ENCODE peak calls at places on chromosomes 1 and 21, in eight cellular contexts. One of them, this sample, is unnamed.

GRCh38 chr21:39079617-39080016 is 103.6 kb downstream of the PSMG1 start:
- DNase-seq in endothelial cell: no peak
- DNase-seq in IMR-90: peak
- DNase-seq in GM18507: no peak
- DNase-seq in astrocyte of the spinal cord: no peak
- DNase-seq in PC-9: no peak
- DNase-seq in NCI-H446 treated with DMSO at 0.1 percent for 48 hours: no peak
- DNase-seq in pancreas: no peak
- DNase-seq in this sample: no peak

GRCh38 chr1:232385221-232385620 is 244.7 kb downstream of the SIPA1L2 start:
- DNase-seq in IMR-90: peak
- DNase-seq in pancreas: no peak
- DNase-seq in PC-9: no peak
- DNase-seq in endothelial cell: no peak
- DNase-seq in astrocyte of the spinal cord: peak
- DNase-seq in GM18507: no peak
- DNase-seq in NCI-H446 treated with DMSO at 0.1 percent for 48 hours: no peak
- DNase-seq in this sample: no peak

GRCh38 chr1:62481681-62482080 is 44.8 kb downstream of the USP1 start:
- DNase-seq in pancreas: no peak
- DNase-seq in IMR-90: peak
- DNase-seq in PC-9: no peak
- DNase-seq in NCI-H446 treated with DMSO at 0.1 percent for 48 hours: no peak
- DNase-seq in astrocyte of the spinal cord: no peak
- DNase-seq in endothelial cell: no peak
- DNase-seq in GM18507: no peak
- DNase-seq in this sample: no peak

GRCh38 chr1:26164036-26164927 is 4.5 kb downstream of the C1orf232 start:
- DNase-seq in astrocyte of the spinal cord: no peak
- DNase-seq in GM18507: no peak
- DNase-seq in PC-9: no peak
- DNase-seq in endothelial cell: peak
- DNase-seq in pancreas: peak
- DNase-seq in IMR-90: no peak
- DNase-seq in NCI-H446 treated with DMSO at 0.1 percent for 48 hours: no peak
- DNase-seq in this sample: no peak

GRCh38 chr1:11678442-11678841 is 2.5 kb downstream of the MAD2L2 start:
- DNase-seq in endothelial cell: no peak
- DNase-seq in NCI-H446 treated with DMSO at 0.1 percent for 48 hours: no peak
- DNase-seq in IMR-90: no peak
- DNase-seq in pancreas: no peak
- DNase-seq in GM18507: no peak
- DNase-seq in astrocyte of the spinal cord: no peak
- DNase-seq in PC-9: no peak
- DNase-seq in this sample: no peak

GRCh38 chr1:26305667-26306289 is 658 bp downstream of the UBXN11 start:
- DNase-seq in pancreas: no peak
- DNase-seq in PC-9: no peak
- DNase-seq in IMR-90: no peak
- DNase-seq in GM18507: no peak
- DNase-seq in NCI-H446 treated with DMSO at 0.1 percent for 48 hours: no peak
- DNase-seq in endothelial cell: no peak
- DNase-seq in astrocyte of the spinal cord: no peak
- DNase-seq in this sample: no peak

GRCh38 chr1:84847253-84848247 is 45.5 kb downstream of the LPAR3 start:
- DNase-seq in pancreas: peak
- DNase-seq in astrocyte of the spinal cord: peak
- DNase-seq in endothelial cell: no peak
- DNase-seq in NCI-H446 treated with DMSO at 0.1 percent for 48 hours: peak
- DNase-seq in GM18507: no peak
- DNase-seq in PC-9: peak
- DNase-seq in IMR-90: peak
- DNase-seq in this sample: peak

GRCh38 chr1:205512059-205513045 is 7.9 kb downstream of the CDK18 start:
- DNase-seq in endothelial cell: no peak
- DNase-seq in astrocyte of the spinal cord: no peak
- DNase-seq in IMR-90: peak
- DNase-seq in pancreas: no peak
- DNase-seq in PC-9: no peak
- DNase-seq in GM18507: no peak
- DNase-seq in NCI-H446 treated with DMSO at 0.1 percent for 48 hours: no peak
- DNase-seq in this sample: no peak

GRCh38 chr1:87127131-87127530 is 201.5 kb upstream of the LMO4 start:
- DNase-seq in pancreas: no peak
- DNase-seq in astrocyte of the spinal cord: no peak
- DNase-seq in PC-9: no peak
- DNase-seq in GM18507: no peak
- DNase-seq in NCI-H446 treated with DMSO at 0.1 percent for 48 hours: no peak
- DNase-seq in IMR-90: no peak
- DNase-seq in endothelial cell: no peak
- DNase-seq in this sample: no peak

GRCh38 chr21:44093761-44094160 is 13.4 kb upstream of the PWP2 start:
- DNase-seq in GM18507: no peak
- DNase-seq in astrocyte of the spinal cord: no peak
- DNase-seq in PC-9: no peak
- DNase-seq in IMR-90: no peak
- DNase-seq in NCI-H446 treated with DMSO at 0.1 percent for 48 hours: no peak
- DNase-seq in endothelial cell: no peak
- DNase-seq in pancreas: no peak
- DNase-seq in this sample: no peak

GRCh38 chr1:96861836-96862235 is 140.3 kb downstream of the PTBP2 start:
- DNase-seq in GM18507: no peak
- DNase-seq in NCI-H446 treated with DMSO at 0.1 percent for 48 hours: no peak
- DNase-seq in endothelial cell: no peak
- DNase-seq in astrocyte of the spinal cord: no peak
- DNase-seq in pancreas: no peak
- DNase-seq in PC-9: no peak
- DNase-seq in IMR-90: no peak
- DNase-seq in this sample: no peak

GRCh38 chr1:35443768-35444518 is 113.3 kb downstream of the KIAA0319L start:
- DNase-seq in IMR-90: peak
- DNase-seq in endothelial cell: no peak
- DNase-seq in astrocyte of the spinal cord: no peak
- DNase-seq in NCI-H446 treated with DMSO at 0.1 percent for 48 hours: no peak
- DNase-seq in GM18507: no peak
- DNase-seq in PC-9: no peak
- DNase-seq in pancreas: no peak
- DNase-seq in this sample: peak

GRCh38 chr1:91455334-91455733 is 45.3 kb upstream of the CDC7 start:
- DNase-seq in pancreas: no peak
- DNase-seq in NCI-H446 treated with DMSO at 0.1 percent for 48 hours: no peak
- DNase-seq in IMR-90: no peak
- DNase-seq in astrocyte of the spinal cord: no peak
- DNase-seq in endothelial cell: no peak
- DNase-seq in GM18507: no peak
- DNase-seq in PC-9: no peak
- DNase-seq in this sample: no peak

GRCh38 chr21:34282223-34282622 is 81.6 kb upstream of the KCNE2 start:
- DNase-seq in astrocyte of the spinal cord: no peak
- DNase-seq in NCI-H446 treated with DMSO at 0.1 percent for 48 hours: no peak
- DNase-seq in endothelial cell: no peak
- DNase-seq in GM18507: no peak
- DNase-seq in PC-9: no peak
- DNase-seq in pancreas: no peak
- DNase-seq in IMR-90: peak
- DNase-seq in this sample: no peak

GRCh38 chr1:216600730-216601426 is 122.4 kb downstream of the ESRRG start:
- DNase-seq in GM18507: no peak
- DNase-seq in PC-9: peak
- DNase-seq in pancreas: peak
- DNase-seq in IMR-90: peak
- DNase-seq in endothelial cell: peak
- DNase-seq in NCI-H446 treated with DMSO at 0.1 percent for 48 hours: no peak
- DNase-seq in astrocyte of the spinal cord: peak
- DNase-seq in this sample: peak

GRCh38 chr1:240455228-240455821 is 156.6 kb downstream of the GREM2 start:
- DNase-seq in pancreas: no peak
- DNase-seq in PC-9: no peak
- DNase-seq in NCI-H446 treated with DMSO at 0.1 percent for 48 hours: no peak
- DNase-seq in endothelial cell: peak
- DNase-seq in IMR-90: peak
- DNase-seq in GM18507: no peak
- DNase-seq in astrocyte of the spinal cord: no peak
- DNase-seq in this sample: peak

GRCh38 chr1:175742790-175743459 is 470 bp downstream of the TNR start:
- DNase-seq in NCI-H446 treated with DMSO at 0.1 percent for 48 hours: no peak
- DNase-seq in PC-9: no peak
- DNase-seq in GM18507: no peak
- DNase-seq in endothelial cell: peak
- DNase-seq in IMR-90: peak
- DNase-seq in pancreas: no peak
- DNase-seq in astrocyte of the spinal cord: peak
- DNase-seq in this sample: peak

GRCh38 chr1:172781513-172782140 is 122.7 kb downstream of the FASLG start:
- DNase-seq in PC-9: no peak
- DNase-seq in GM18507: no peak
- DNase-seq in pancreas: no peak
- DNase-seq in astrocyte of the spinal cord: peak
- DNase-seq in endothelial cell: no peak
- DNase-seq in NCI-H446 treated with DMSO at 0.1 percent for 48 hours: no peak
- DNase-seq in IMR-90: no peak
- DNase-seq in this sample: no peak

GRCh38 chr1:51484591-51484990 is 34.5 kb downstream of the EPS15 start:
- DNase-seq in endothelial cell: no peak
- DNase-seq in GM18507: no peak
- DNase-seq in pancreas: no peak
- DNase-seq in IMR-90: peak
- DNase-seq in astrocyte of the spinal cord: peak
- DNase-seq in PC-9: peak
- DNase-seq in NCI-H446 treated with DMSO at 0.1 percent for 48 hours: no peak
- DNase-seq in this sample: no peak

GRCh38 chr1:21232044-21232443 is 55.3 kb upstream of the EIF4G3 start:
- DNase-seq in NCI-H446 treated with DMSO at 0.1 percent for 48 hours: peak
- DNase-seq in astrocyte of the spinal cord: peak
- DNase-seq in GM18507: no peak
- DNase-seq in IMR-90: peak
- DNase-seq in endothelial cell: peak
- DNase-seq in pancreas: no peak
- DNase-seq in PC-9: no peak
- DNase-seq in this sample: peak

GRCh38 chr1:227190321-227190720 is 128.0 kb downstream of the CDC42BPA start:
- DNase-seq in NCI-H446 treated with DMSO at 0.1 percent for 48 hours: no peak
- DNase-seq in GM18507: no peak
- DNase-seq in endothelial cell: no peak
- DNase-seq in astrocyte of the spinal cord: no peak
- DNase-seq in IMR-90: peak
- DNase-seq in PC-9: no peak
- DNase-seq in pancreas: no peak
- DNase-seq in this sample: no peak

GRCh38 chr1:3457910-3458621 is 3.6 kb downstream of the ARHGEF16 start:
- DNase-seq in IMR-90: no peak
- DNase-seq in GM18507: no peak
- DNase-seq in pancreas: no peak
- DNase-seq in endothelial cell: no peak
- DNase-seq in NCI-H446 treated with DMSO at 0.1 percent for 48 hours: no peak
- DNase-seq in astrocyte of the spinal cord: no peak
- DNase-seq in PC-9: no peak
- DNase-seq in this sample: no peak

GRCh38 chr1:113943028-113943811 is 14.1 kb downstream of the HIPK1 start:
- DNase-seq in endothelial cell: no peak
- DNase-seq in NCI-H446 treated with DMSO at 0.1 percent for 48 hours: no peak
- DNase-seq in PC-9: no peak
- DNase-seq in pancreas: no peak
- DNase-seq in IMR-90: peak
- DNase-seq in GM18507: no peak
- DNase-seq in astrocyte of the spinal cord: no peak
- DNase-seq in this sample: no peak

GRCh38 chr1:163730366-163730765 is 408.6 kb downstream of the NUF2 start:
- DNase-seq in GM18507: no peak
- DNase-seq in NCI-H446 treated with DMSO at 0.1 percent for 48 hours: peak
- DNase-seq in pancreas: no peak
- DNase-seq in PC-9: no peak
- DNase-seq in endothelial cell: no peak
- DNase-seq in IMR-90: no peak
- DNase-seq in astrocyte of the spinal cord: peak
- DNase-seq in this sample: no peak

GRCh38 chr1:158028956-158029355 is 35.5 kb downstream of the KIRREL1 start:
- DNase-seq in endothelial cell: no peak
- DNase-seq in PC-9: peak
- DNase-seq in pancreas: no peak
- DNase-seq in IMR-90: peak
- DNase-seq in astrocyte of the spinal cord: peak
- DNase-seq in GM18507: no peak
- DNase-seq in NCI-H446 treated with DMSO at 0.1 percent for 48 hours: no peak
- DNase-seq in this sample: no peak

GRCh38 chr1:240695416-240695815 is 83.5 kb upstream of the GREM2 start:
- DNase-seq in IMR-90: no peak
- DNase-seq in pancreas: no peak
- DNase-seq in endothelial cell: no peak
- DNase-seq in astrocyte of the spinal cord: no peak
- DNase-seq in PC-9: no peak
- DNase-seq in GM18507: no peak
- DNase-seq in NCI-H446 treated with DMSO at 0.1 percent for 48 hours: no peak
- DNase-seq in this sample: no peak

This sample was measured in NT2/D1.